ENCODE peak calls at places on chromosomes 4 and X, in five cellular contexts. T is RKO, G is mucosa of gallbladder, H is germinal center, M is amygdala. Y is an unnamed sample.

GRCh38 chrX:97167333-97167732 is 283.6 kb downstream of the RPA4 start:
- DNase-seq in T (no peak), G (no peak), H (no peak), M (no peak), Y (no peak)

GRCh38 chrX:15619053-15619772 is 18.5 kb upstream of the ACE2 start:
- DNase-seq in T (peak), G (peak), H (no peak), M (no peak), Y (no peak)

GRCh38 chr4:156598138-156598681 is 373.4 kb downstream of the PDGFC start:
- DNase-seq in T (no peak), G (no peak), H (no peak), M (no peak), Y (no peak)

GRCh38 chr4:78312989-78313753 is 238.4 kb upstream of the ANXA3 start:
- DNase-seq in T (no peak), G (no peak), H (no peak), M (no peak), Y (no peak)

GRCh38 chr4:189136462-189136861 is 804.2 kb upstream of the FRG1 start:
- DNase-seq in T (no peak), G (no peak), H (no peak), M (no peak), Y (no peak)

GRCh38 chrX:151396042-151396826 is 772 bp upstream of the VMA21 start:
- DNase-seq in T (peak), G (no peak), H (peak), M (no peak), Y (peak)

GRCh38 chrX:45007598-45007997 is 134.6 kb downstream of the KDM6A start:
- DNase-seq in T (no peak), G (no peak), H (peak), M (no peak), Y (no peak)

GRCh38 chr4:8228319-8229250 is 29.5 kb downstream of the SH3TC1 start:
- DNase-seq in T (peak), G (peak), H (peak), M (peak), Y (peak)

GRCh38 chrX:15702488-15703371 is 35.3 kb upstream of the CA5B start:
- DNase-seq in T (no peak), G (no peak), H (no peak), M (no peak), Y (no peak)

GRCh38 chrX:19005909-19006308 is 22.0 kb upstream of the PHKA2 start:
- DNase-seq in T (no peak), G (no peak), H (no peak), M (no peak), Y (peak)

GRCh38 chr4:130600706-130601105 is 1504.8 kb downstream of the C4orf33 start:
- DNase-seq in T (no peak), G (no peak), H (no peak), M (no peak), Y (no peak)

GRCh38 chr4:2742081-2742822 is 13.9 kb downstream of the TNIP2 start:
- DNase-seq in T (no peak), G (no peak), H (no peak), M (no peak), Y (no peak)

GRCh38 chr4:148007303-148007702 is 275.4 kb downstream of the ARHGAP10 start:
- DNase-seq in T (peak), G (no peak), H (no peak), M (no peak), Y (no peak)

GRCh38 chr4:26075588-26075987 is 161.6 kb downstream of the SMIM20 start:
- DNase-seq in T (no peak), G (no peak), H (no peak), M (no peak), Y (no peak)

GRCh38 chr4:33107813-33108212 is 2387.6 kb downstream of the PCDH7 start:
- DNase-seq in T (peak), G (no peak), H (no peak), M (no peak), Y (no peak)

GRCh38 chr4:40576651-40577480 is 52.8 kb downstream of the RBM47 start:
- DNase-seq in T (peak), G (peak), H (peak), M (peak), Y (peak)

GRCh38 chr4:103092245-103092644 is 7.4 kb downstream of the BDH2 start:
- DNase-seq in T (no peak), G (no peak), H (no peak), M (no peak), Y (no peak)

GRCh38 chr4:7075962-7076693 is 8.3 kb upstream of the GRPEL1 start:
- DNase-seq in T (no peak), G (no peak), H (no peak), M (no peak), Y (no peak)

GRCh38 chr4:81714251-81714650 is 242.5 kb upstream of the RASGEF1B start:
- DNase-seq in T (no peak), G (no peak), H (no peak), M (no peak), Y (no peak)

GRCh38 chr4:108018038-108018883 is 28.6 kb downstream of the HADH start:
- DNase-seq in T (peak), G (peak), H (peak), M (peak), Y (peak)

GRCh38 chr4:152316969-152317368 is 218.9 kb downstream of the FBXW7 start:
- DNase-seq in T (no peak), G (no peak), H (no peak), M (no peak), Y (no peak)

GRCh38 chrX:42094208-42094607 is 170.9 kb upstream of the CASK start:
- DNase-seq in T (no peak), G (no peak), H (no peak), M (no peak), Y (no peak)

GRCh38 chrX:142616636-142617035 is 409.1 kb upstream of the SPANXN4 start:
- DNase-seq in T (no peak), G (no peak), H (no peak), M (no peak), Y (no peak)

GRCh38 chrX:154809939-154810665 is 4.8 kb upstream of the MPP1 start:
- DNase-seq in T (no peak), G (no peak), H (no peak), M (no peak), Y (no peak)

GRCh38 chr4:6750302-6751221 is 32.0 kb upstream of the KIAA0232 start:
- DNase-seq in T (no peak), G (peak), H (no peak), M (no peak), Y (no peak)

GRCh38 chr4:173516621-173517612 is 13.1 kb downstream of the HAND2 start:
- DNase-seq in T (no peak), G (no peak), H (no peak), M (no peak), Y (no peak)

GRCh38 chr4:173167793-173168395 is 717 bp upstream of the GALNT7 start:
- DNase-seq in T (peak), G (peak), H (peak), M (no peak), Y (peak)

GRCh38 chr4:95379633-95380032 is 169.1 kb downstream of the UNC5C start:
- DNase-seq in T (no peak), G (no peak), H (no peak), M (no peak), Y (no peak)

GRCh38 chr4:18042754-18043153 is 21.2 kb upstream of the LCORL start:
- DNase-seq in T (peak), G (no peak), H (no peak), M (no peak), Y (no peak)